ENCODE peak calls at places on chromosomes 3 and 15, in seven cellular contexts. One of them, this sample, is unnamed.

GRCh38 chr3:107085261-107085660 is 292.0 kb upstream of the CCDC54 start:
- DNase-seq in ascending aorta: no peak
- DNase-seq in A549: no peak
- DNase-seq in neuronal stem cell: no peak
- DNase-seq in thoracic aorta: no peak
- DNase-seq in body of pancreas: no peak
- DNase-seq in stomach: no peak
- DNase-seq in this sample: no peak

GRCh38 chr15:42461261-42461660 is 29.7 kb downstream of the ZNF106 start:
- DNase-seq in ascending aorta: no peak
- DNase-seq in A549: no peak
- DNase-seq in neuronal stem cell: no peak
- DNase-seq in thoracic aorta: no peak
- DNase-seq in body of pancreas: no peak
- DNase-seq in stomach: no peak
- DNase-seq in this sample: no peak

GRCh38 chr15:41605566-41605965 is 46.6 kb downstream of the TYRO3 start:
- DNase-seq in ascending aorta: no peak
- DNase-seq in A549: no peak
- DNase-seq in neuronal stem cell: no peak
- DNase-seq in thoracic aorta: no peak
- DNase-seq in body of pancreas: no peak
- DNase-seq in stomach: no peak
- DNase-seq in this sample: no peak

GRCh38 chr3:113847664-113848461 is 9.3 kb downstream of the GRAMD1C start:
- DNase-seq in ascending aorta: no peak
- DNase-seq in A549: no peak
- DNase-seq in neuronal stem cell: no peak
- DNase-seq in thoracic aorta: no peak
- DNase-seq in body of pancreas: peak; percentile 13
- DNase-seq in stomach: no peak
- DNase-seq in this sample: no peak

GRCh38 chr3:151630938-151631417 is 102.7 kb upstream of the AADACL2 start:
- DNase-seq in ascending aorta: no peak
- DNase-seq in A549: no peak
- DNase-seq in neuronal stem cell: no peak
- DNase-seq in thoracic aorta: no peak
- DNase-seq in body of pancreas: peak; percentile 9
- DNase-seq in stomach: no peak
- DNase-seq in this sample: no peak

GRCh38 chr3:60555704-60556340 is 695.4 kb downstream of the FHIT start:
- DNase-seq in ascending aorta: no peak
- DNase-seq in A549: no peak
- DNase-seq in neuronal stem cell: peak; percentile 58
- DNase-seq in thoracic aorta: no peak
- DNase-seq in body of pancreas: no peak
- DNase-seq in stomach: no peak
- DNase-seq in this sample: peak; percentile 42

GRCh38 chr3:70180664-70181063 is 131.8 kb downstream of the MDFIC2 start:
- DNase-seq in ascending aorta: no peak
- DNase-seq in A549: no peak
- DNase-seq in neuronal stem cell: no peak
- DNase-seq in thoracic aorta: no peak
- DNase-seq in body of pancreas: no peak
- DNase-seq in stomach: no peak
- DNase-seq in this sample: no peak

GRCh38 chr15:37933685-37934084 is 755 bp upstream of the TMCO5A start:
- DNase-seq in ascending aorta: no peak
- DNase-seq in A549: no peak
- DNase-seq in neuronal stem cell: no peak
- DNase-seq in thoracic aorta: no peak
- DNase-seq in body of pancreas: no peak
- DNase-seq in stomach: no peak
- DNase-seq in this sample: no peak

GRCh38 chr15:34297059-34297458 is 40.5 kb downstream of the SLC12A6 start:
- DNase-seq in ascending aorta: no peak
- DNase-seq in A549: no peak
- DNase-seq in neuronal stem cell: no peak
- DNase-seq in thoracic aorta: no peak
- DNase-seq in body of pancreas: no peak
- DNase-seq in stomach: no peak
- DNase-seq in this sample: no peak

GRCh38 chr15:101458908-101459578 is 30.5 kb downstream of the PCSK6 start:
- DNase-seq in ascending aorta: no peak
- DNase-seq in A549: no peak
- DNase-seq in neuronal stem cell: no peak
- DNase-seq in thoracic aorta: no peak
- DNase-seq in body of pancreas: no peak
- DNase-seq in stomach: no peak
- DNase-seq in this sample: no peak

GRCh38 chr3:183466575-183466974 is 38.2 kb upstream of the MCF2L2 start:
- DNase-seq in ascending aorta: no peak
- DNase-seq in A549: no peak
- DNase-seq in neuronal stem cell: no peak
- DNase-seq in thoracic aorta: no peak
- DNase-seq in body of pancreas: no peak
- DNase-seq in stomach: no peak
- DNase-seq in this sample: no peak

GRCh38 chr3:93973160-93974126 is at the start of gene PROS1:
- DNase-seq in ascending aorta: peak; percentile 40
- DNase-seq in A549: peak; percentile 50
- DNase-seq in neuronal stem cell: peak; percentile 56
- DNase-seq in thoracic aorta: peak; percentile 78
- DNase-seq in body of pancreas: peak; percentile 82
- DNase-seq in stomach: peak; percentile 69
- DNase-seq in this sample: peak; percentile 77

GRCh38 chr3:116920836-116921596 is 211.4 kb downstream of the TUSC7 start:
- DNase-seq in ascending aorta: no peak
- DNase-seq in A549: no peak
- DNase-seq in neuronal stem cell: no peak
- DNase-seq in thoracic aorta: no peak
- DNase-seq in body of pancreas: no peak
- DNase-seq in stomach: no peak
- DNase-seq in this sample: no peak

GRCh38 chr15:77654975-77655374 is 22.3 kb upstream of the LINGO1 start:
- DNase-seq in ascending aorta: no peak
- DNase-seq in A549: peak; percentile 73
- DNase-seq in neuronal stem cell: no peak
- DNase-seq in thoracic aorta: no peak
- DNase-seq in body of pancreas: no peak
- DNase-seq in stomach: no peak
- DNase-seq in this sample: peak; percentile 91

DNA sequence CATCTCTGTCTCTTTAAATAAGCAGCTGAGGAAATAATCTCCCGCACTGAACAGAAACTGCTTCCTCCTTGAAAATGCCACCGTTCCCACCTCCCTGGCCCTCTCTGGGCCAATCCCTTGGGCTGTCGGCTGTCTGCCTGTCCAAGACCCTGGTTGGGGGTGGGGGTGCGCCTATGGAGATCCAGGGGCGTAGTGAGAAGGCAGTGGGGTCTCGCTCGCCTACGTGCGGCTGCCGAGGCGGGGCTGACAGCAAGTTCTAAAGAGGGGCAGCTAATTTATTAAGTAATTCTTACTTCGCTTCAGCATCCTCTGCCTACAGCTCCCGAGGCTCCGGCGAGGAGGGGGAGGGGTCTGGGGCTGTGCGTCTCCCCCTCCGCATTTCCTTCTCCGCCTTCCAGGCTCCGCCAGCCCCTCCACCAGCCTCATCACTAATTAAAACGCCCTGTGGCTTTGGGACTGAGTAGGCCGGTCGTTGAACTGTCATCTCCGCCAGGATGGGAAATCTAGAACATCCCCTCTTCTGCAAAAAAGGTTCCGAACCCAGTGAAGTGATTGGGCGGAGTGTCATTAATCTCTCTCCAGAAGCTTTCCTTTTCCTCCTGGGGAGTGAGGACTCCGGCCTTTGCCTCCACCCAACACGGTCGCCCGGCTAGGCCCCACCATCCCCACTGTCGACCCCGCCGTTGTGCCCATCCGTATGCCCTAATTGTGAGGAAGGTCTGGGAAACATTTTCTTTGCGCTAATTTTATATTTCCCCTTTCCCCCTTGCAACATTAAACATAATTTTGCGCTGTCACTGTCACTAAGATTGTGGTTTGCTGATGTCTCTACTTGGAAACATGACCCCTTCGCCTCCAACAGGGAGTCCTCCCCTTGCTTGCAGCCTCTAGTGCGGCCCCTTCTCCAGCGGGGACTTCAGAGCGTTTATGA is 16.9 kb downstream of the NR2F2 start:
- DNase-seq in ascending aorta: no peak
- DNase-seq in A549: no peak
- DNase-seq in neuronal stem cell: no peak
- DNase-seq in thoracic aorta: no peak
- DNase-seq in body of pancreas: no peak
- DNase-seq in stomach: no peak
- DNase-seq in this sample: peak; percentile 89
- H3K4me3 ChIP-seq in ascending aorta: peak overlapping the region; percentile 11
- H3K4me3 ChIP-seq in A549: no peak overlapping the region
- H3K4me3 ChIP-seq in neuronal stem cell: no peak overlapping the region
- H3K4me3 ChIP-seq in thoracic aorta: peak overlapping the region; percentile 7
- H3K4me3 ChIP-seq in body of pancreas: no peak overlapping the region
- H3K4me3 ChIP-seq in stomach: peak overlapping the region; percentile 89
- H3K4me3 ChIP-seq in this sample: peak overlapping the region; percentile 8

GRCh38 chr3:159853506-159853864 is 135.2 kb upstream of the IL12A start:
- DNase-seq in ascending aorta: no peak
- DNase-seq in A549: no peak
- DNase-seq in neuronal stem cell: no peak
- DNase-seq in thoracic aorta: no peak
- DNase-seq in body of pancreas: no peak
- DNase-seq in stomach: no peak
- DNase-seq in this sample: no peak

GRCh38 chr3:159857840-159858239 is 130.8 kb upstream of the IL12A start:
- DNase-seq in ascending aorta: no peak
- DNase-seq in A549: no peak
- DNase-seq in neuronal stem cell: no peak
- DNase-seq in thoracic aorta: no peak
- DNase-seq in body of pancreas: no peak
- DNase-seq in stomach: no peak
- DNase-seq in this sample: no peak

GRCh38 chr3:159856496-159857098 is 132.0 kb upstream of the IL12A start:
- DNase-seq in ascending aorta: no peak
- DNase-seq in A549: no peak
- DNase-seq in neuronal stem cell: no peak
- DNase-seq in thoracic aorta: no peak
- DNase-seq in body of pancreas: no peak
- DNase-seq in stomach: no peak
- DNase-seq in this sample: no peak

GRCh38 chr3:159854500-159855124 is 134.0 kb upstream of the IL12A start:
- DNase-seq in ascending aorta: no peak
- DNase-seq in A549: peak; percentile 42
- DNase-seq in neuronal stem cell: no peak
- DNase-seq in thoracic aorta: no peak
- DNase-seq in body of pancreas: no peak
- DNase-seq in stomach: no peak
- DNase-seq in this sample: no peak

DNA sequence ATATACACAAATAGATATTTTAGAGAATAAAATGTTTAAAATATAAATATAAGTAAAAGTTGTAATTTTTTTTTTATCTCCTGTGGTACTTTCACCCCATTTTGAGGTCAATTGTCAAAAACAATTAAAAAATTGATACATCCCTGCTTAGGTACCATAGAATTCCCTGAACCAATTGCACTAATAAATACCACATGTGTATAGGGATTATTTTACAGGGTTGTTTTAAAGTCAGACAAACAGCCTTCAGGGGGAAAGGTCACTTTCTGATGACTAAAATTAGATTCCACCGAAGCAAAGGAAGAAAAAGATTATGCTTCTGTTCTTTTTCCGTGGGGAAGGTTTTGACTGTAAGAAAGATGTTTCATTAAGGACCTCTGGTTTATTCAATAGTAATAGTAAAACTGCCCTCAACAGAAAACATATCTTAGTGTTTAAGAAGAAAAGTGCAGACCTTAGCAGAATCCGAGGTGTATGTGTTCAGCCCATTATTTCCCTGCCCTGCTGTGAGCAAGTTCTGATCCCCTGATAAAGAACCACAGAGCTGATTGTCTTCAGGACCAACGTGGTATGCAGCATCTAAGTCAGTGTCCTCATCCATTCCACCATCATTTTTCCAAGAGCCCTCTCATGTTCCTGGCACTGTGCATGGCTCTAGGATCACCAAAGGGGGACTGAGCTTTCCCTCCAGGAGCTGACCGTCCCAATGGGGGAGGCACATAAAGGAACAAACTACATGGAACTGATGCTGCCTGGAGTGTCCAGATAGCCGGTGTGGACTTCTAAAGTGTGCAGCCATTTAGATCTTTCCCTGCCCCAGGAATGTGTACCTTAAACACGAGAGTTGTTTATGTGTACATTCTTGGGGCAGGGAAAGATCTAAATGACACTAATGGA is 132.8 kb upstream of the IL12A start:
- DNase-seq in ascending aorta: no peak
- DNase-seq in A549: no peak
- DNase-seq in neuronal stem cell: no peak
- DNase-seq in thoracic aorta: no peak
- DNase-seq in body of pancreas: no peak
- DNase-seq in stomach: no peak
- DNase-seq in this sample: no peak
- H3K4me3 ChIP-seq in ascending aorta: no peak overlapping the region
- H3K4me3 ChIP-seq in A549: no peak overlapping the region
- H3K4me3 ChIP-seq in neuronal stem cell: no peak overlapping the region
- H3K4me3 ChIP-seq in thoracic aorta: no peak overlapping the region
- H3K4me3 ChIP-seq in body of pancreas: no peak overlapping the region
- H3K4me3 ChIP-seq in stomach: no peak overlapping the region
- H3K4me3 ChIP-seq in this sample: no peak overlapping the region

GRCh38 chr3:195149292-195149691 is 121.7 kb downstream of the XXYLT1 start:
- DNase-seq in ascending aorta: no peak
- DNase-seq in A549: no peak
- DNase-seq in neuronal stem cell: no peak
- DNase-seq in thoracic aorta: no peak
- DNase-seq in body of pancreas: no peak
- DNase-seq in stomach: no peak
- DNase-seq in this sample: no peak
- H3K4me3 ChIP-seq in ascending aorta: no peak overlapping the region
- H3K4me3 ChIP-seq in A549: no peak overlapping the region
- H3K4me3 ChIP-seq in neuronal stem cell: no peak overlapping the region
- H3K4me3 ChIP-seq in thoracic aorta: no peak overlapping the region
- H3K4me3 ChIP-seq in body of pancreas: no peak overlapping the region
- H3K4me3 ChIP-seq in stomach: no peak overlapping the region
- H3K4me3 ChIP-seq in this sample: no peak overlapping the region

DNA sequence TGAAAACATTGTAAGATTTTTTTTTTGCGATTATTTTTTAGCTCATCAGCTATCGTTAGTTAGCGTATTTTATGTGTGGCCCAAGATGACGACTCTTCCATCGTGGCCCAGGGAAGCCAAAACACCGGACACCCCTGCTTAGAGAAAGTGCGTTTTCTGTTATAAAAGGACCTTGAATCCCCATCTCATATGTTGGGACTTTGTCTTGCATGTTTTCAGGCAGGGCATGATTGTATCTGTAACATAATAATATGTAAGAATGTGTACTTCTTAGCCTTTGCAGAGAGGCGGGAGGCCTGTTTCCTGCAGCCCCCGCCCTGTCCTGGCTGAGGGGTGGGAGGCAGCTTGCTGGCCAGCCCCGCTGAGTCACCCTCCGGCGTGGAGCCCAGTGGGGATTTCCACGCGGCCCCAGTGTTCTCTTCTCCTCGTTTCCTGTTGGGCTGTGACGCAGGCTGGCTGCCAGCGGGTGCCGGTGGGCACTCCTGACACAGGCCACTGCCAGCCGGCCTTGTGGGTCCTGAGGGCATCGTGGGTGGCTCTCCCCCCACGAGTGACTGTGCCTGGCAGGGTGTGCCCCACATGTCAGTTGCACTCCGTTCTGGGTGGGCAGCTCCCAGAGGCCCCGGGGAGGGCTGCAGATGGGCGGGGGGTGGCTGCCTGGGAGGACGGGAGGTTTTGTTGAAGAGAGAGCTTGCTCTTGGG is 55.6 kb downstream of the SMAD3 start:
- DNase-seq in ascending aorta: peak; percentile 93
- DNase-seq in A549: peak; percentile 87
- DNase-seq in neuronal stem cell: no peak
- DNase-seq in thoracic aorta: peak; percentile 84
- DNase-seq in body of pancreas: peak; percentile 88
- DNase-seq in stomach: peak; percentile 90
- DNase-seq in this sample: peak; percentile 81
- H3K4me3 ChIP-seq in ascending aorta: peak overlapping the region; percentile 29
- H3K4me3 ChIP-seq in A549: peak overlapping the region; percentile 2
- H3K4me3 ChIP-seq in neuronal stem cell: no peak overlapping the region
- H3K4me3 ChIP-seq in thoracic aorta: peak overlapping the region; percentile 60
- H3K4me3 ChIP-seq in body of pancreas: no peak overlapping the region
- H3K4me3 ChIP-seq in stomach: peak overlapping the region; percentile 32
- H3K4me3 ChIP-seq in this sample: no peak overlapping the region